ENCODE peak calls at places on chromosome 18, in eight cellular contexts. C is NCI-H1436; L is GM04504; P is HFFc6; V is IMR-90; K is HT1080; F is hepatic stellate cell; B is activated naive CD4-positive, alpha-beta T cell. I is an unnamed sample.

GRCh38 chr18:60684843-60685513 is 312.4 kb upstream of the MC4R start:
- DNase-seq in V (peak; percentile 17), B (no peak), C (peak; percentile 24), F (peak; percentile 4), P (no peak), K (peak; percentile 11), L (no peak), I (peak; percentile 24)

GRCh38 chr18:12317664-12318333 is 9.8 kb downstream of the TUBB6 start:
- DNase-seq in L (peak; percentile 44), V (peak; percentile 85), F (peak; percentile 70), K (peak; percentile 24), C (no peak), P (peak; percentile 74), B (no peak), I (no peak)

GRCh38 chr18:8426401-8426800 is 182.8 kb upstream of the RAB12 start:
- DNase-seq in V (no peak), B (no peak), K (no peak), L (no peak), C (no peak), P (no peak), F (no peak), I (no peak)

GRCh38 chr18:79884963-79885728 is 66.3 kb downstream of the SLC66A2 start:
- DNase-seq in V (no peak), C (no peak), K (no peak), L (no peak), F (no peak), P (no peak), B (no peak), I (no peak)

GRCh38 chr18:79503891-79504475 is 108.3 kb downstream of the NFATC1 start:
- DNase-seq in K (no peak), C (no peak), F (no peak), B (no peak), P (no peak), V (no peak), L (no peak), I (no peak)

GRCh38 chr18:46152808-46153617 is 48.8 kb downstream of the HAUS1 start:
- DNase-seq in P (peak; percentile 18), L (no peak), F (peak; percentile 27), C (no peak), V (no peak), K (no peak), B (no peak), I (no peak)

GRCh38 chr18:62523631-62524442 is 1.0 kb downstream of the ZCCHC2 start:
- DNase-seq in K (peak; percentile 38), V (peak; percentile 52), C (no peak), L (no peak), B (peak; percentile 35), F (peak; percentile 56), P (peak; percentile 36), I (peak; percentile 68)

GRCh38 chr18:34942975-34943374 is 98.2 kb upstream of the MAPRE2 start:
- DNase-seq in F (no peak), L (no peak), V (no peak), C (no peak), P (no peak), K (no peak), B (no peak), I (no peak)

GRCh38 chr18:79606621-79607331 is 72.8 kb upstream of the CTDP1 start:
- DNase-seq in P (no peak), V (no peak), C (no peak), B (no peak), L (no peak), F (no peak), K (no peak), I (no peak)

GRCh38 chr18:9926223-9926894 is 12.5 kb downstream of the VAPA start:
- DNase-seq in K (no peak), L (no peak), B (no peak), F (no peak), P (no peak), C (no peak), V (no peak), I (no peak)

GRCh38 chr18:39675358-39675757 is 2109.8 kb upstream of the CELF4 start:
- DNase-seq in K (peak; percentile 62), C (no peak), V (peak; percentile 59), L (peak; percentile 48), B (no peak), F (no peak), P (peak; percentile 32), I (no peak)

GRCh38 chr18:26777316-26778053 is 88.0 kb downstream of the AQP4 start:
- DNase-seq in K (peak; percentile 18), B (no peak), V (no peak), C (no peak), P (no peak), L (no peak), F (no peak), I (no peak)

GRCh38 chr18:75456277-75456676 is 28.8 kb upstream of the SMIM21 start:
- DNase-seq in B (no peak), K (no peak), V (no peak), L (no peak), C (no peak), P (no peak), F (no peak), I (no peak)

GRCh38 chr18:22503803-22504202 is 86.1 kb upstream of the CTAGE1 start:
- DNase-seq in L (peak; percentile 90), K (no peak), C (no peak), V (peak; percentile 97), P (peak; percentile 71), B (no peak), F (peak; percentile 51), I (no peak)

GRCh38 chr18:61825386-61825785 is 67.4 kb downstream of the RNF152 start:
- DNase-seq in C (no peak), K (no peak), V (peak; percentile 71), P (peak; percentile 63), L (peak; percentile 10), F (peak; percentile 59), B (no peak), I (no peak)

GRCh38 chr18:69518989-69519388 is 118.3 kb downstream of the DOK6 start:
- DNase-seq in B (no peak), P (no peak), K (no peak), L (no peak), V (peak; percentile 10), C (no peak), F (no peak), I (no peak)

GRCh38 chr18:11091746-11092145 is 57.6 kb downstream of the PIEZO2 start:
- DNase-seq in L (no peak), P (no peak), V (no peak), B (no peak), C (no peak), K (no peak), F (no peak), I (no peak)

GRCh38 chr18:54223568-54224241 is 764 bp downstream of the MBD2 start:
- DNase-seq in C (peak; percentile 52), F (peak; percentile 47), L (peak; percentile 89), V (peak; percentile 92), K (peak; percentile 82), B (peak; percentile 20), P (peak; percentile 92), I (peak; percentile 70)

GRCh38 chr18:55503167-55503820 is 84.7 kb downstream of the TCF4 start:
- DNase-seq in V (peak; percentile 45), F (no peak), P (no peak), K (no peak), L (no peak), B (no peak), C (no peak), I (no peak)